ENCODE peak calls at places on chromosome 17, in seven cellular contexts. P is prostate gland, R is tibial nerve, V is H1, A is Peyer's patch, Y is endothelial cell of umbilical vein, M is transverse colon. T is an unnamed sample.

GRCh38 chr17:68399638-68400403 is 57.5 kb downstream of the WIPI1 start:
- DNase-seq in P (no peak), R (no peak), V (no peak), A (no peak), Y (peak; percentile 42), M (peak; percentile 25), T (no peak)

GRCh38 chr17:49146620-49147306 is 14.2 kb downstream of the B4GALNT2 start:
- DNase-seq in P (no peak), R (no peak), V (no peak), A (no peak), Y (peak; percentile 90), M (no peak), T (no peak)

GRCh38 chr17:34571428-34572130 is 7.8 kb upstream of the TMEM132E start:
- DNase-seq in P (no peak), R (no peak), V (no peak), A (peak; percentile 43), Y (no peak), M (no peak), T (no peak)

GRCh38 chr17:75695830-75696271 is 25.4 kb upstream of the ITGB4 start:
- DNase-seq in P (peak; percentile 91), R (no peak), V (no peak), A (peak; percentile 84), Y (no peak), M (peak; percentile 74), T (no peak)

GRCh38 chr17:3965123-3965800 is 1.0 kb upstream of the ATP2A3 start:
- DNase-seq in P (peak; percentile 62), R (peak; percentile 31), V (no peak), A (peak; percentile 85), Y (no peak), M (peak; percentile 91), T (peak; percentile 92)

GRCh38 chr17:77593081-77593480 is 365.4 kb upstream of the TNRC6C start:
- DNase-seq in P (no peak), R (no peak), V (no peak), A (no peak), Y (no peak), M (no peak), T (no peak)

GRCh38 chr17:79793924-79794304 is 3.0 kb downstream of the CBX8 start:
- DNase-seq in P (no peak), R (no peak), V (no peak), A (no peak), Y (peak; percentile 39), M (no peak), T (no peak)

GRCh38 chr17:68613739-68614298 is 12.7 kb upstream of the FAM20A start:
- DNase-seq in P (no peak), R (peak; percentile 86), V (peak; percentile 49), A (no peak), Y (peak; percentile 28), M (no peak), T (peak; percentile 75)

GRCh38 chr17:72682597-72682996 is 409.9 kb downstream of the SLC39A11 start:
- DNase-seq in P (no peak), R (no peak), V (no peak), A (no peak), Y (no peak), M (no peak), T (no peak)

GRCh38 chr17:38604479-38605229 is 1.1 kb downstream of the SRCIN1 start:
- DNase-seq in P (no peak), R (no peak), V (no peak), A (no peak), Y (no peak), M (no peak), T (peak; percentile 62)

GRCh38 chr17:58487589-58488427 is at the start of gene HSF5:
- DNase-seq in P (no peak), R (no peak), V (no peak), A (no peak), Y (peak; percentile 19), M (peak; percentile 42), T (no peak)

GRCh38 chr17:45722161-45722560 is 62.0 kb upstream of the CRHR1 start:
- DNase-seq in P (no peak), R (no peak), V (no peak), A (no peak), Y (no peak), M (no peak), T (peak; percentile 26)

GRCh38 chr17:50270430-50271172 is 3.7 kb upstream of the TMEM92 start:
- DNase-seq in P (no peak), R (peak; percentile 64), V (no peak), A (peak; percentile 29), Y (no peak), M (peak; percentile 19), T (no peak)

GRCh38 chr17:80796430-80796861 is 195.2 kb upstream of the CHMP6 start:
- DNase-seq in P (no peak), R (no peak), V (no peak), A (no peak), Y (no peak), M (peak; percentile 44), T (no peak)

GRCh38 chr17:72492494-72492893 is 371.7 kb downstream of the SOX9 start:
- DNase-seq in P (no peak), R (no peak), V (no peak), A (no peak), Y (no peak), M (no peak), T (no peak)

GRCh38 chr17:54944796-54945195 is 23.7 kb downstream of the COX11 start:
- DNase-seq in P (no peak), R (no peak), V (no peak), A (no peak), Y (no peak), M (no peak), T (no peak)

GRCh38 chr17:32882734-32883133 is 5.8 kb upstream of the MYO1D start:
- DNase-seq in P (no peak), R (no peak), V (no peak), A (no peak), Y (no peak), M (no peak), T (no peak)

GRCh38 chr17:28335201-28335958 is at the start of the genes IFT20 and TNFAIP1:
- DNase-seq in P (peak; percentile 99), R (peak; percentile 95), V (peak; percentile 100), A (peak; percentile 97), Y (peak; percentile 100), M (peak; percentile 98), T (peak; percentile 100)

GRCh38 chr17:48549909-48550308 is 5.0 kb upstream of the HOXB2 start:
- DNase-seq in P (no peak), R (no peak), V (no peak), A (no peak), Y (no peak), M (no peak), T (no peak)

GRCh38 chr17:6066183-6066948 is 3.8 kb upstream of the WSCD1 start:
- DNase-seq in P (no peak), R (no peak), V (no peak), A (no peak), Y (no peak), M (no peak), T (no peak)

GRCh38 chr17:64209983-64210382 is 53.1 kb downstream of the TEX2 start:
- DNase-seq in P (no peak), R (no peak), V (no peak), A (no peak), Y (no peak), M (no peak), T (no peak)

GRCh38 chr17:3641717-3642486 is 5.3 kb downstream of the CTNS start:
- DNase-seq in P (no peak), R (no peak), V (no peak), A (no peak), Y (peak; percentile 18), M (no peak), T (no peak)

GRCh38 chr17:43456661-43457361 is 27.0 kb upstream of the DHX8 start:
- DNase-seq in P (no peak), R (peak; percentile 60), V (no peak), A (no peak), Y (peak; percentile 42), M (peak; percentile 12), T (peak; percentile 84)

GRCh38 chr17:78672880-78673371 is 95.7 kb upstream of the DNAH17 start:
- DNase-seq in P (no peak), R (no peak), V (no peak), A (no peak), Y (no peak), M (no peak), T (no peak)

GRCh38 chr17:42288985-42289862 is 926 bp downstream of the STAT5A start:
- DNase-seq in P (no peak), R (no peak), V (no peak), A (peak; percentile 68), Y (no peak), M (peak; percentile 68), T (no peak)

GRCh38 chr17:78735832-78736525 is 46.1 kb downstream of the CYTH1 start:
- DNase-seq in P (peak; percentile 64), R (no peak), V (no peak), A (no peak), Y (peak; percentile 61), M (peak; percentile 64), T (no peak)

DNA sequence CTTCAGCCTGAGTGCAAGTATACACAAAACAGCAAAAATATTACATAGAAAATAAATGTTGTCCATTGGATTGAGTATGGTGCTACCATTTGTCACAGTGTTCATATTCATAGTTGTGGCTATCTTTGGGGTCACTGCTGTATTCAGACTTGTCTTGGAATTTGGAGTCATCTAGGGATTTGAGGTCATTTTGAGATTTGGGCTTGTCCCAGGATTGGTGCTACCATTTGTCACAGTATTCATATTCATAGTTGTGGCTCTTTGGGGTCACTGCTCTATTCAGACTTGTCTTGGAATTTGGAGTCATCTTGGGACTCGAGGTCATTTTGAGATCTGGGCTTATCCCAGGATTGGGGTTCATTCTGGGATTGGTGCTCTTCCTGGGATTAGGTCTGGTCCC is 24.8 kb downstream of the OMG start:
- DNase-seq in P (no peak), R (no peak), V (no peak), A (no peak), Y (no peak), M (no peak), T (no peak)
- TF ChIP-seq POLR2A in P (no peak), R (no peak), V (no peak), A (no peak), Y (no peak), M (no peak), T (no peak)

GRCh38 chr17:17062356-17062755 is 20.1 kb downstream of the MPRIP start:
- DNase-seq in P (no peak), R (no peak), V (no peak), A (no peak), Y (no peak), M (no peak), T (peak; percentile 82)
- H3K4me3 ChIP-seq in P (no peak overlapping the region), R (no peak overlapping the region), V (no peak overlapping the region), A (no peak overlapping the region), Y (no peak overlapping the region), M (no peak overlapping the region), T (no peak overlapping the region)

DNA sequence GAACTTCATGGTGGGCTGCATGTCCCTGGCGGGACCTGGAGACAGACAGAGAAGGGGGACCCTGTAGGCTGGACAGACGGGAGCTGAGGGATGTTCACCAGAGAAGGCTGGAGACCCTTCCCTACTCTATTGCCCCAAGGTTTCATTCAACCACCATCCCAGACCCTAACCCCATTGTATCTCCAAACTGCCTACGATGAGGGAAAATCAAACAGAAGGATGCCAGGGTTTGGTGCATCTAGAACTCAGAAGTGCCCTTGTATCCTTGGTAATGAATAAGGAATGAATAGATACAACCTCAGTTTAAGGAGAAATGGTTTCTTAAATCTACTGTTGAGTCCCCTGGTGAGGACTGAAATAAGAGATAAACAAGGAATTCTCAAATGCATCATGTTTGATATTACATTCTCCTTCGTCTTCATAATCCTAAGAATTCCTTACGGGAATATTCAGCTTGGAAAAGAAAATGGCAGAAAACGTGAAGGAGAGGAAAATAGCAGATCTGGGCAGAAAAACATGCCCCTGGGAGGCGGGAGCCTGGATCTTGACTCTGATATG is 16.4 kb downstream of the TNS4 start:
- DNase-seq in P (no peak), R (no peak), V (no peak), A (no peak), Y (no peak), M (no peak), T (no peak)
- TF ChIP-seq POLR2A in P (no peak), R (no peak), V (no peak), A (no peak), Y (no peak), M (no peak), T (no peak)

GRCh38 chr17:82315703-82316358 is 1.6 kb downstream of the CD7 start:
- DNase-seq in P (no peak), R (no peak), V (no peak), A (no peak), Y (no peak), M (no peak), T (no peak)
- H3K4me3 ChIP-seq in P (no peak overlapping the region), R (peak overlapping the region; percentile 20), V (peak overlapping the region; percentile 48), A (peak overlapping the region; percentile 38), Y (no peak overlapping the region), M (no peak overlapping the region), T (no peak overlapping the region)

T was measured in NB4.